ENCODE peak calls at places on chromosomes 6 and 20, in seven cellular contexts. O is cardiac muscle cell, I is trophoblast cell, A is neuronal stem cell, G is SJSA1, M is sigmoid colon, Y is suprapubic skin. K is an unnamed sample. For H3K4me1, the result is how much of the 10 kb centered on the place peaks cover.

GRCh38 chr20:61732511-61733210 is 333.0 kb downstream of the TAF4 start:
- DNase-seq in O (no peak), I (no peak), A (no peak), G (no peak), M (no peak), Y (no peak), K (no peak)

GRCh38 chr6:136209496-136209895 is 40.6 kb downstream of the MTFR2 start:
- DNase-seq in O (no peak), I (no peak), A (no peak), G (no peak), M (no peak), Y (no peak), K (no peak)

GRCh38 chr6:105902401-105903031 is 183.6 kb upstream of the PRDM1 start:
- DNase-seq in O (no peak), I (no peak), A (peak), G (no peak), M (no peak), Y (no peak), K (no peak)

GRCh38 chr20:61966492-61967244 is 99.0 kb downstream of the TAF4 start:
- DNase-seq in O (no peak), I (no peak), A (no peak), G (no peak), M (peak), Y (no peak), K (no peak)

GRCh38 chr6:16730720-16731502 is 30.3 kb downstream of the ATXN1 start:
- DNase-seq in O (peak), I (peak), A (no peak), G (no peak), M (no peak), Y (no peak), K (no peak)

GRCh38 chr6:21678990-21679389 is 85.4 kb downstream of the SOX4 start:
- DNase-seq in O (no peak), I (peak), A (no peak), G (peak), M (no peak), Y (no peak), K (peak)

GRCh38 chr6:163214259-163214658 is 200.3 kb upstream of the QKI start:
- DNase-seq in O (no peak), I (no peak), A (no peak), G (no peak), M (no peak), Y (no peak), K (no peak)

GRCh38 chr6:17730078-17730704 is 23.5 kb upstream of the NUP153 start:
- DNase-seq in O (no peak), I (no peak), A (no peak), G (no peak), M (no peak), Y (no peak), K (no peak)

GRCh38 chr6:16690244-16691142 is 70.8 kb downstream of the ATXN1 start:
- DNase-seq in O (no peak), I (peak), A (no peak), G (no peak), M (no peak), Y (no peak), K (no peak)

GRCh38 chr6:109874621-109875020 is 103.5 kb upstream of the GPR6 start:
- DNase-seq in O (no peak), I (no peak), A (no peak), G (no peak), M (peak), Y (no peak), K (no peak)

GRCh38 chr6:28802417-28803336 is 121.1 kb downstream of the TRIM27 start:
- DNase-seq in O (no peak), I (no peak), A (no peak), G (no peak), M (no peak), Y (no peak), K (no peak)

GRCh38 chr20:43959079-43959919 is 44.6 kb downstream of the TOX2 start:
- DNase-seq in O (peak), I (no peak), A (no peak), G (no peak), M (no peak), Y (no peak), K (no peak)

GRCh38 chr6:136613477-136613876 is 63.3 kb upstream of the MAP7 start:
- DNase-seq in O (no peak), I (no peak), A (no peak), G (no peak), M (no peak), Y (no peak), K (no peak)

GRCh38 chr6:61886608-61887259 is 399.3 kb downstream of the KHDRBS2 start:
- DNase-seq in O (peak), I (no peak), A (no peak), G (no peak), M (no peak), Y (no peak), K (no peak)

GRCh38 chr20:49279677-49280462 is 2.0 kb upstream of the ZNFX1 start:
- DNase-seq in O (no peak), I (no peak), A (no peak), G (no peak), M (no peak), Y (no peak), K (no peak)
- H3K4me1 ChIP-seq in O (under half), I (under half), A (under half), G (under half), M (half or more), Y (half or more), K (half or more)

DNA sequence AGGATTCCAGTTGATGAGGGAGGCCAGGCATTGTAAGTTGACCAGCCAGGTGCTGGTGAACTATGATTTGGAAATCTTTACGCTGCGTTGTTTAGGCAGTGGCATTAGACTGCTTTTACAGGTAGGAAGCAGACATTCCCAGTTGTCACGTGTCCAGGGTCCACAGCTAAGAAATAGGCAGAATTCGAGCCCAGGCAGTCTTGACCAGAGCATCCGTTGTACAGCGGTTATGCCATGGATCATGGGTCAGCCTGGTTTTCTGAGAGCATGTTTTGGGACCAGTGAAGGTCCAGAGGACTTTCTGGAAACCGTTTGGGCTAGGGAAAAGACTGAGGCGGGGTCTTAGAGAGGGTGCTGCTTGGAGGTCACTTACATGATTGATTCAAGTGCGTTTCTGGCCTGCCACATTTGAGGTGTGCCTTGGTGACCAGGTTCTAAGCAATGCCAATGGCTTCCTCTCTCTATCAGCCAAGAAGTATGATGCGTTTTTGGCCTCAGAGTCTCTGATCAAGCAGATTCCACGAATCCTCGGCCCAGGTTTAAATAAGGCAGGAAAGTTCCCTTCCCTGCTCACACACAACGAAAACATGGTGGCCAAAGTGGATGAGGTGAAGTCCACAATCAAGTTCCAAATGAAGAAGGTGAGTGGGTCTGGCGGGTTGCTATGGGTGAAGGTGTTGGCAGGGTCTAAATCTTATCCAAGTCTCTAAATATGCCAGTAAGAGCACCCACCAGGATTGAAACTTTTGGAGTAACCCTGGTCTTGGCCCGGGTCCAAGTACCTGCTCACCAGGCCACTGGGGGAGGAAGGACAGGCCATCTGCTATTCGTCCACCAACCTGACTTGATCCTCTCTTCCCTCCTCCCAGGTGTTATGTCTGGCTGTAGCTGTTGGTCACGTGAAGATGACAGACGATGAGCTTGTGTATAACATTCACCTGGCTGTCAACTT is 1.8 kb downstream of the RPL10A start:
- DNase-seq in O (peak), I (no peak), A (no peak), G (no peak), M (no peak), Y (no peak), K (peak)
- H3K27ac ChIP-seq in O (peak), I (peak), A (no peak), G (no peak), M (peak), Y (peak), K (peak)

GRCh38 chr20:3678893-3679720 is 2.7 kb downstream of the ADAM33 start:
- DNase-seq in O (no peak), I (no peak), A (no peak), G (no peak), M (peak), Y (no peak), K (no peak)

GRCh38 chr20:3678198-3678597 is 3.6 kb downstream of the ADAM33 start:
- DNase-seq in O (no peak), I (no peak), A (no peak), G (no peak), M (peak), Y (no peak), K (no peak)

GRCh38 chr20:3679749-3680700 is 1.8 kb downstream of the ADAM33 start:
- DNase-seq in O (no peak), I (no peak), A (no peak), G (no peak), M (peak), Y (no peak), K (peak)

GRCh38 chr20:3674995-3675900 is 6.6 kb downstream of the ADAM33 start:
- DNase-seq in O (no peak), I (no peak), A (no peak), G (no peak), M (no peak), Y (no peak), K (no peak)

DNA sequence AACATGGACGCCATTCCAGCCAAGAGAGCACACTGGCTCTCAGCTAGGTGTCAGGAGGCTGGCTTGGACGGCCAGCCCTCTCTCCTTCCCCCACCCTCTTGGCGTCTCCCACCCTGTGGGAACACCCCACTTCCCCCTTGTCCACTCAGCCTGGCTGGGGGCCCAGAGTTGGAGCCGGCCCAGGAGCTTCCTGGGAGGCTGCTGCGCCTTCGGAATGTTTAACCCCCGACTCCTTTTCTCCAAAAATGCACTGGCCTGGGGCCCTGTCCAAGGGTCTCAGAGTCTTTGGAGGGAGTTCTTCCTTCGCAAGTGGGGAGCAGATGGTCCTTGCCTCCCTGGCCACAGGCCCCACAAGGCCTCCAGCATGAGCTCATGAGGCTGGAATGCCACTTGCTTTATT is 4.1 kb downstream of the ADAM33 start:
- DNase-seq in O (no peak), I (no peak), A (no peak), G (no peak), M (peak), Y (no peak), K (no peak)
- H3K4me1 ChIP-seq in O (under half), I (under half), A (under half), G (under half), M (half or more), Y (under half), K (under half)

GRCh38 chr6:122116105-122116504 is 283.3 kb upstream of the HSF2 start:
- DNase-seq in O (no peak), I (no peak), A (no peak), G (no peak), M (no peak), Y (no peak), K (no peak)

GRCh38 chr6:122114733-122115132 is 284.7 kb upstream of the HSF2 start:
- DNase-seq in O (no peak), I (no peak), A (no peak), G (no peak), M (no peak), Y (no peak), K (no peak)

GRCh38 chr6:122118945-122119506 is 280.4 kb upstream of the HSF2 start:
- DNase-seq in O (no peak), I (no peak), A (no peak), G (no peak), M (no peak), Y (no peak), K (no peak)

GRCh38 chr6:122122202-122122601 is 277.2 kb upstream of the HSF2 start:
- DNase-seq in O (no peak), I (no peak), A (no peak), G (no peak), M (no peak), Y (no peak), K (no peak)

GRCh38 chr6:122116912-122117663 is 282.4 kb upstream of the HSF2 start:
- DNase-seq in O (no peak), I (no peak), A (no peak), G (no peak), M (no peak), Y (no peak), K (no peak)
- H3K27ac ChIP-seq in O (no peak), I (no peak), A (no peak), G (no peak), M (no peak), Y (no peak), K (no peak)